ENCODE peak calls at places on chromosomes 1 and 21, in eight cellular contexts. K is GM20000, U is fibroblast of lung, S is tibial artery, W is lower leg skin, C is BJ, Y is type B pancreatic cell, J is choroid plexus epithelial cell. L is an unnamed sample.

GRCh38 chr21:28106370-28106890 is 886.2 kb downstream of the LTN1 start:
- DNase-seq in W (no peak), C (no peak), K (no peak), Y (no peak), U (no peak), S (no peak), J (no peak), L (no peak)

GRCh38 chr1:63381741-63382140 is 14.3 kb downstream of the ALG6 start:
- DNase-seq in C (no peak), W (no peak), S (no peak), J (no peak), U (no peak), K (no peak), Y (no peak), L (no peak)

GRCh38 chr1:6473974-6474814 is 8.2 kb upstream of the TNFRSF25 start:
- DNase-seq in K (no peak), C (no peak), S (no peak), W (no peak), U (no peak), J (no peak), Y (no peak), L (no peak)

GRCh38 chr1:147603986-147604385 is 62.7 kb downstream of the BCL9 start:
- DNase-seq in Y (no peak), J (no peak), K (no peak), C (no peak), S (no peak), U (no peak), W (no peak), L (no peak)

GRCh38 chr1:202577381-202577780 is 132.9 kb downstream of the SYT2 start:
- DNase-seq in U (peak), S (no peak), J (peak), W (no peak), K (no peak), Y (no peak), C (no peak), L (no peak)

GRCh38 chr1:157040802-157041201 is 4.7 kb downstream of the ARHGEF11 start:
- DNase-seq in U (peak), S (no peak), J (peak), C (peak), Y (no peak), K (no peak), W (no peak), L (no peak)

GRCh38 chr1:101371259-101371658 is 134.4 kb downstream of the S1PR1 start:
- DNase-seq in C (peak), S (no peak), K (peak), J (peak), Y (no peak), U (peak), W (no peak), L (no peak)

GRCh38 chr1:221440658-221441057 is 301.2 kb downstream of the DUSP10 start:
- DNase-seq in S (no peak), W (no peak), U (peak), Y (no peak), C (no peak), K (no peak), J (peak), L (no peak)

GRCh38 chr1:71721532-71721931 is 560.8 kb downstream of the NEGR1 start:
- DNase-seq in W (no peak), K (no peak), J (no peak), S (no peak), Y (no peak), U (no peak), C (no peak), L (no peak)

GRCh38 chr1:159786966-159787365 is 6.2 kb downstream of the DUSP23 start:
- DNase-seq in U (no peak), C (no peak), Y (no peak), J (no peak), K (no peak), W (no peak), S (no peak), L (no peak)

GRCh38 chr21:45542242-45542666 is at the start of gene SLC19A1:
- DNase-seq in W (peak), K (peak), U (peak), J (peak), C (no peak), S (peak), Y (peak), L (peak)

GRCh38 chr1:33099290-33100118 is 18.6 kb downstream of the AZIN2 start:
- DNase-seq in Y (peak), W (peak), S (no peak), U (peak), K (peak), C (peak), J (peak), L (peak)
- TF ChIP-seq CTCF in Y (no peak), W (no peak), S (peak), U (peak), K (no peak), C (peak), J (peak), L (peak)

DNA sequence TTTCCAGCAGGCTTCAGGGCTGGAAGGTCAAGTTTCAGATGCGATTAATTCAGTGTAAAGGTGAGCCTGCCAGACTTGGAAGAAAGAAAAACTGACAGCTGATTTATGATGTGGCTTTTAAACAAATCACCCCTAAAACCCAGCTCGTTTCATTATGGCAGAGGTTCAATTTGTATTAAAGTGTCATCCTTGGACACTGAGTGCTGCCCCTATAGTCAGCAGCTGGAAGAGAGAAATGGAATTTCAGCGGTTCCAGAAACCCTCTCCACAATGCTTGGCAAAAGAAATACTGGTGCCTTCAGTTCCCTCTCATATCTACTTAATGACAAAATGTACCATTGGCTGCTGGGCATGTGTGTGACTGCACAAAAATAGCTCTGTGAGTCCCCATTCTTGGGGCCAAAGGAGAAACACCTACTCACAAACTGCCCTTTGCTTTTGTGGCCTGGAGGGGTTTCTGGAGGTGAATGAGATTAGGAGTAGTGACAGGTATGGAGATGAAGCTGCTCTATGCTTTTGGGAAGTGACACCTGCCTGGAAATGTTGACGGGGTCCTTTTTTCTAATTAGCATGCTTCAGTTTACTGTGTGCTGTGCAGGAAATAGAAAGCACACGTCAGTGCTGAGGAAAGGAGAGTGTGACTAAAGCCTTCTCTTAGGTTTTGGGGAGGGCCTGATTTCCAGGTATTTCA is 95.1 kb upstream of the TSPAN2 start:
- DNase-seq in C (no peak), K (no peak), U (peak), W (no peak), J (no peak), S (no peak), Y (no peak), L (no peak)
- TF ChIP-seq CTCF in C (peak), K (no peak), U (peak), W (no peak), J (peak), S (peak), Y (no peak), L (no peak)

DNA sequence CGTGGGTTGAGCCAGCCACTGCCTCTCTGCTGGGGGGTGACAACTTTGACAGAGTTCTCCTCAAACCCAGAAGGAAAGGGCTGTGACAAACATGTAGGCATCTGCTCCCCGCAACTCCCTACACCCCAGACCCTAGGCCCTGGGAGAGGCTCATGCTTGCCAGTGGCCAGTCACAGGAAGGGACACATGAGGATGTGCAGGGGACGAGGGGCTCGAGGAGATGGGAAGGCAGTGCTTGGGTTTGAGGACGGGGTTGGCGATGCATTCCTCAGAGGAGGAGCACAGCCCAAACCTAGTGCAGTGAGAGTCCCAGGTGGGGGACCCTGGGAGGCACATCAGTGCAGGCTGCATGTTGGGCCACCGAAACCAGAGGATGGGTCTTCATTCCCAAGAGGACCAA is 62.1 kb downstream of the STUM start:
- DNase-seq in Y (no peak), W (no peak), C (no peak), U (no peak), K (no peak), S (no peak), J (no peak), L (no peak)
- TF ChIP-seq CTCF in Y (no peak), W (no peak), C (no peak), U (no peak), K (no peak), S (no peak), J (no peak), L (no peak)

DNA sequence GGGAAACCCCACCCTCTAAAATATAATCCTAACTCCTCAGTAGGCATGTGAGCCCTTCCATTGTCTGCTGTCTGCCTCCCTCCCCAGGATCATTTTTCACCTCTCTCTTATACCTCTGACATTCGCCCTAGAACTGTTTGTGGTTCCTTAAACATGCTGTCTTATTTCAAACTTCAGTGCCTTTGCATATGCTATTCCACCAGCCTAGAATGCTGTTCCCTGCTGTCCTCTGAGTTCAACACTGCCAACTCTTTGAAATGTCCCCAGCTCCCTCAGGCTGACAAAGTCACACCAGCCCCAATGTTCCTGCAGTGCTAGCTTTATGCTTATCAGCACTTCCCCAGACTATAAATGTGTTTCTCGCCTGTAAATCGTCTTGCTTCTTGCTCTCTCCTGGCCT is 119.5 kb downstream of the HIVEP3 start:
- DNase-seq in S (no peak), C (no peak), Y (no peak), K (no peak), J (no peak), W (no peak), U (no peak), L (no peak)
- TF ChIP-seq CTCF in S (no peak), C (no peak), Y (no peak), K (no peak), J (no peak), W (no peak), U (no peak), L (no peak)

GRCh38 chr1:227942021-227942715 is 5.6 kb downstream of the WNT9A start:
- DNase-seq in C (no peak), W (no peak), S (peak), J (no peak), K (no peak), U (no peak), Y (peak), L (peak)

GRCh38 chr1:227942716-227943261 is 4.9 kb downstream of the WNT9A start:
- DNase-seq in Y (peak), S (peak), W (no peak), K (no peak), J (no peak), C (no peak), U (no peak), L (peak)

GRCh38 chr1:227940791-227941241 is 6.9 kb downstream of the WNT9A start:
- DNase-seq in C (no peak), U (no peak), S (peak), J (no peak), Y (peak), K (no peak), W (no peak), L (peak)

GRCh38 chr1:227939791-227940771 is 7.7 kb downstream of the WNT9A start:
- DNase-seq in J (no peak), K (no peak), C (no peak), W (no peak), S (peak), U (no peak), Y (peak), L (peak)

DNA sequence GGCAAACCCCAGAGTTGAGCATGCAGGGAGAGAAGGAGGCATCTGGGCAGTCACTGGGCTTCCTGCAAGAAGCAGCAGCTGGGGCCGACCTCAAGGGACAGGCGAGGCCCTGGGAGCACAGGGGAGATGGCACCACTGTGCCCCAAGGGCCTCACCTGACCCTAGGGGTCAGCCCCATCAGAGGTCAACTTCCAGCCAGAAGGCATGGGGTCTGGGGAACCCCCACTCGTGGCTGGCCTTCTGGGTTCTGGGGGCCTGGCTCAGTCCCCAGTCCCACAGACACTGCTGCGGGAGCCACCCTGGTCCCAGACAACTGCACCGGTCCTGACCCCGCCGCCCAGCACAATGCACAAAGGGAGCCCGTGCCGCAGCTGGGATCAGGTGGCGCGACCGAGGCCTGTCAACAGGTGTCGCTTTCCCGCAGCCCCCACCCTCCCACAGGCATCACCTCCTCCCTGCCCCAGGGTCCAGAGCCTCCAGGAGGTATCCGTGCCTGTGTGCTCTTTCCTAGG is 6.2 kb downstream of the WNT9A start:
- DNase-seq in U (no peak), W (no peak), S (peak), Y (peak), J (no peak), K (no peak), C (no peak), L (peak)
- TF ChIP-seq CTCF in U (no peak), W (no peak), S (no peak), Y (no peak), J (no peak), K (no peak), C (no peak), L (no peak)

DNA sequence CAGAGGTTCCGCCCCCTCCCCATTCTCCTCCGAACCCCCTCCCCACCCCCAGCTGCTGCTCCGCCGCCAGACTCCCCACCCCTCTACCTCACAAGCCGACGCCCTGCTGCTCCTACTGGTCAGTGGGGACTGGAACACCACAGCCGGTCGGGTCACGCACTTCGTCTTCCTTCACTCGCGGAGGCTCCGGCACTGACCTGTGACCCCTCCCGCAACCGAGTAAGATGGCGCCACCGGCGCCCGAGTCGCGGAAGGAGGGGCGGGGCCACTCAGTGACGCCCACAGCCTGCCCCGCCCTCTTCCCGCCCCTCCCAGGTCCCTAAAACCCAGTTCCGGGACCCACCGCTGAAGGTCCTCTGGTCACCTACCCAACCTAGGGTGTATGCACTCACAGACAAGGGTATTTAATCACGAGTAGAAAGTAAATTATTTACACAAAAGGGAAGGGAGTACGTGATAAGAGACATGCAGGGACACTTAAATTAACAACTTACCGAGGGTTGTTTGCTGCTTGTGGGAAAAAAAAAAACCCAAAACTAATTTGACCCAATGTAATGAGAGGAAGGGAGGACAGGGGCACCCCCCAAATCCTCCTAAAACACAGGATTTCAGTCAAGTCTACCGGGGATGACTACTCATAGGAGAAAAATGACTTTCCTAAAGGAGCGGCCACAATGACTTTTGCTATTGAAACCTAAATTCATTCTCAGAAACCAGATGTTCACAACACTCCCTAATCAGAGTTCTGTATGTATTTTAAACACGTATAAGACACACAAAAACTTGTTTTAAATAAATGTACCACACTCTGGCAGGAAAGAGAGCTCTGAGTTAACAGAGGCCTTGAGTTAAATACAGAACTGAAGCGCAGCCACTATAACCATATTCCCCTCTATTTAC is at the start of gene RIT1:
- DNase-seq in Y (peak), W (peak), S (peak), C (no peak), U (peak), J (peak), K (peak), L (peak)
- TF ChIP-seq CTCF in Y (peak), W (no peak), S (peak), C (no peak), U (no peak), J (no peak), K (no peak), L (no peak)

GRCh38 chr1:171983584-171983983 is 142.3 kb downstream of the DNM3 start:
- DNase-seq in U (peak), Y (no peak), S (no peak), J (peak), W (no peak), K (no peak), C (no peak), L (no peak)

GRCh38 chr1:171984850-171985485 is 143.7 kb downstream of the DNM3 start:
- DNase-seq in K (peak), W (no peak), J (peak), C (no peak), S (no peak), U (peak), Y (no peak), L (no peak)

GRCh38 chr1:171984262-171984661 is 143.0 kb downstream of the DNM3 start:
- DNase-seq in S (no peak), K (no peak), C (no peak), J (no peak), U (no peak), W (no peak), Y (no peak), L (no peak)

GRCh38 chr1:171988243-171988642 is 146.9 kb downstream of the DNM3 start:
- DNase-seq in Y (no peak), W (no peak), U (no peak), S (no peak), C (no peak), K (no peak), J (no peak), L (no peak)

GRCh38 chr1:171985639-171986038 is 144.3 kb downstream of the DNM3 start:
- DNase-seq in C (no peak), W (no peak), S (no peak), U (no peak), J (no peak), K (no peak), Y (no peak), L (no peak)
- TF ChIP-seq CTCF in C (peak), W (no peak), S (no peak), U (peak), J (peak), K (no peak), Y (peak), L (peak)

GRCh38 chr1:47709302-47710074 is 271.6 kb downstream of the FOXD2 start:
- DNase-seq in K (peak), U (no peak), Y (no peak), C (no peak), W (no peak), J (no peak), S (no peak), L (no peak)
- TF ChIP-seq CTCF in K (no peak), U (peak), Y (peak), C (peak), W (no peak), J (peak), S (peak), L (peak)

DNA sequence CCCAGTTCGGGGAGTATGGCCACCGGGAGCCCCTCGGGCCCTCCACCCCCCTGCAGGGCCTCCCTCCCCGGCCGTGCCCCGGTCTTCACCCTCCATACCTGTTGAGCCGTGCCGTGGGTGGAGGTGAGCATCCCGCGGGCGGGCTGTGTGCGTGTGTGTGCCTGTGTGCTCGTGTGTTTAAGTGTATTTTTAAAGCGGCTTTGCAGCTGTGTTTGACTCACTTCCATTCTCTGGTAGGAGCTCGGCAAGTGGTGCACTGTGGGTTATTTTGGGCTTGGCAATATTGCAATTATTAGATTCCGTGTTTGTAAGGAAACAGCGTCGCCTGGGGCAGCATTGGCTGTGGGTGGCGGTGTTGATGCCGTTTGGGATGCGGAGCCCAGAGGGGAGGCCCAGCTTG is 20.3 kb upstream of the PLCH2 start:
- DNase-seq in Y (no peak), K (no peak), C (no peak), S (no peak), U (no peak), J (no peak), W (no peak), L (no peak)
- TF ChIP-seq CTCF in Y (no peak), K (no peak), C (no peak), S (no peak), U (no peak), J (no peak), W (no peak), L (no peak)

L was measured in osteocyte.